ENCODE peak calls at places on chromosomes 7 and 10, in eight cellular contexts. M, P, S, K, D, Z, Q and R are unnamed samples.
A peak's percentile ranks its signal among the peaks of the same experiment; 100 is the strongest.

GRCh38 chr10:100799881-100800280 is 54.5 kb downstream of the PAX2 start:
- DNase-seq in Z (no peak), Q (no peak), M (no peak), D (no peak), K (no peak), S (no peak), P (no peak), R (no peak)

GRCh38 chr7:82234457-82235049 is 209.0 kb downstream of the CACNA2D1 start:
- DNase-seq in S (peak; percentile 31), D (no peak), Z (peak; percentile 23), P (peak; percentile 61), M (no peak), Q (peak; percentile 49), K (peak; percentile 72), R (peak; percentile 73)

GRCh38 chr10:113309791-113310190 is 243.1 kb upstream of the HABP2 start:
- DNase-seq in P (no peak), S (no peak), D (no peak), K (no peak), Q (no peak), Z (peak; percentile 85), M (no peak), R (no peak)

GRCh38 chr10:76036410-76036940 is 605.1 kb downstream of the LRMDA start:
- DNase-seq in P (peak; percentile 57), K (peak; percentile 81), Z (no peak), M (peak; percentile 56), S (peak; percentile 26), D (no peak), Q (peak; percentile 40), R (peak; percentile 71)

GRCh38 chr7:72490301-72490700 is 78.2 kb upstream of the CALN1 start:
- DNase-seq in P (no peak), M (no peak), K (no peak), S (no peak), D (no peak), Z (no peak), Q (no peak), R (no peak)

GRCh38 chr7:4747013-4747412 is 28.4 kb upstream of the AP5Z1 start:
- DNase-seq in K (no peak), S (no peak), M (no peak), Q (no peak), Z (no peak), P (no peak), D (no peak), R (no peak)

GRCh38 chr10:124707546-124707945 is 36.6 kb downstream of the FAM53B start:
- DNase-seq in Z (no peak), P (no peak), K (no peak), S (no peak), M (no peak), Q (no peak), D (no peak), R (no peak)

GRCh38 chr7:78588393-78588792 is 789.8 kb downstream of the PHTF2 start:
- DNase-seq in P (no peak), Z (no peak), K (no peak), Q (no peak), S (no peak), M (no peak), D (no peak), R (no peak)

GRCh38 chr10:103184615-103185014 is 8.5 kb downstream of the NT5C2 start:
- DNase-seq in S (no peak), K (peak; percentile 40), M (no peak), D (no peak), Z (no peak), P (peak; percentile 49), Q (no peak), R (no peak)

GRCh38 chr7:154390961-154391360 is 338.8 kb downstream of the DPP6 start:
- DNase-seq in M (no peak), S (no peak), P (no peak), D (no peak), Q (no peak), Z (no peak), K (no peak), R (no peak)

GRCh38 chr7:38681882-38682281 is 50.7 kb upstream of the AMPH start:
- DNase-seq in S (no peak), P (no peak), D (no peak), M (no peak), Q (no peak), Z (no peak), K (peak; percentile 30), R (no peak)

GRCh38 chr7:79290398-79290797 is 163.1 kb downstream of the MAGI2 start:
- DNase-seq in M (no peak), Q (no peak), P (no peak), Z (no peak), K (no peak), S (no peak), D (no peak), R (no peak)

GRCh38 chr10:615583-616152 is 73.8 kb downstream of the DIP2C start:
- DNase-seq in Z (no peak), K (peak; percentile 92), Q (no peak), D (no peak), S (no peak), M (no peak), P (no peak), R (no peak)

GRCh38 chr7:15326044-15326644 is 235.7 kb downstream of the AGMO start:
- DNase-seq in D (no peak), S (peak; percentile 34), M (no peak), P (peak; percentile 72), Z (no peak), Q (peak; percentile 39), K (peak; percentile 61), R (peak; percentile 59)

GRCh38 chr10:83963446-83963845 is 175.9 kb upstream of the GHITM start:
- DNase-seq in Z (no peak), Q (no peak), P (no peak), K (no peak), D (no peak), M (no peak), S (no peak), R (no peak)

GRCh38 chr10:31129261-31129660 is 97.6 kb upstream of the ZNF438 start:
- DNase-seq in Z (no peak), P (peak; percentile 33), K (peak; percentile 95), S (no peak), D (no peak), Q (no peak), M (peak; percentile 63), R (no peak)

GRCh38 chr10:86785968-86786367 is 29.5 kb downstream of the BMPR1A start:
- DNase-seq in M (no peak), P (no peak), S (no peak), Q (no peak), D (no peak), Z (no peak), K (no peak), R (no peak)

GRCh38 chr7:27188666-27189559 is 3.9 kb upstream of the HOXA11 start:
- DNase-seq in D (no peak), K (no peak), Z (no peak), S (no peak), P (peak; percentile 81), Q (no peak), M (peak; percentile 52), R (no peak)

GRCh38 chr10:43703286-43703685 is 54.6 kb upstream of the ZNF32 start:
- DNase-seq in S (no peak), P (no peak), M (no peak), K (no peak), D (no peak), Z (no peak), Q (no peak), R (no peak)
- H3K27ac ChIP-seq in S (no peak overlapping the region), P (no peak overlapping the region), M (no peak overlapping the region), K (no peak overlapping the region), D (no peak overlapping the region), Z (no peak overlapping the region), Q (no peak overlapping the region), R (no peak overlapping the region)

DNA sequence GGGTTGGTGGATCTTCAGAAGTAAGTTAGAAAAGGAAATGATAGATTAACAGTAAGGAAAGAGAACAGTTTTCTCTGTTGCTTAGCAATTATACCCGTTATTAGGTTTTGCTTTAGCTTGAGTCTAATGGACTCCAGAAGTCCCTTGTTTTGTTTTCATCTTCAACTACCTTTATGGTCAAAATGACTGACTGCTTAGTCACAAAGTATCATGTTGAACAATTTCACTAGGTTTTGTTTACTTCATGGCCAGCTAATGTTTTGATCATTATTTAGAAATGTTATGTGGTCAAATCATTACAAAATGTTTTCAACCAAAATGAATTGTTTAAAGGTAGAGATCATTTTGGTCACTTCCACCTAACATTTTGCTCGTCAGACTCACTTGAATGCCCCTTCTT is 1.9 kb downstream of the UBN2 start:
- DNase-seq in Q (no peak), D (no peak), S (no peak), K (no peak), M (no peak), P (peak; percentile 12), Z (no peak), R (peak; percentile 48)
- H3K4me3 ChIP-seq in Q (peak overlapping the region; percentile 74), D (peak overlapping the region; percentile 37), S (no peak overlapping the region), K (peak overlapping the region; percentile 85), M (peak overlapping the region; percentile 98), P (peak overlapping the region; percentile 67), Z (peak overlapping the region; percentile 99), R (peak overlapping the region; percentile 97)

GRCh38 chr10:93077860-93078337 is 4.2 kb downstream of the CYP26A1 start:
- DNase-seq in K (no peak), S (no peak), D (no peak), Q (peak; percentile 63), M (no peak), P (no peak), Z (no peak), R (no peak)

GRCh38 chr10:93080350-93081046 is 6.8 kb downstream of the CYP26A1 start:
- DNase-seq in M (peak; percentile 45), Z (no peak), D (no peak), P (no peak), K (peak; percentile 40), S (peak; percentile 18), Q (peak; percentile 42), R (peak; percentile 59)

GRCh38 chr10:93081834-93082233 is 8.1 kb downstream of the CYP26A1 start:
- DNase-seq in K (no peak), D (no peak), S (no peak), M (no peak), Z (no peak), P (no peak), Q (no peak), R (no peak)

GRCh38 chr10:93081296-93081695 is 7.6 kb downstream of the CYP26A1 start:
- DNase-seq in Q (no peak), Z (no peak), K (no peak), D (no peak), S (no peak), P (no peak), M (no peak), R (no peak)

GRCh38 chr10:93079663-93080349 is 6.1 kb downstream of the CYP26A1 start:
- DNase-seq in Q (no peak), S (no peak), D (no peak), Z (no peak), M (no peak), P (no peak), K (no peak), R (no peak)
- H2AFZ ChIP-seq in Q (no peak overlapping the region), S (peak overlapping the region; percentile 78), D (no peak overlapping the region), Z (no peak overlapping the region), M (no peak overlapping the region), P (no peak overlapping the region), K (peak overlapping the region; percentile 36), R (no peak overlapping the region)

DNA sequence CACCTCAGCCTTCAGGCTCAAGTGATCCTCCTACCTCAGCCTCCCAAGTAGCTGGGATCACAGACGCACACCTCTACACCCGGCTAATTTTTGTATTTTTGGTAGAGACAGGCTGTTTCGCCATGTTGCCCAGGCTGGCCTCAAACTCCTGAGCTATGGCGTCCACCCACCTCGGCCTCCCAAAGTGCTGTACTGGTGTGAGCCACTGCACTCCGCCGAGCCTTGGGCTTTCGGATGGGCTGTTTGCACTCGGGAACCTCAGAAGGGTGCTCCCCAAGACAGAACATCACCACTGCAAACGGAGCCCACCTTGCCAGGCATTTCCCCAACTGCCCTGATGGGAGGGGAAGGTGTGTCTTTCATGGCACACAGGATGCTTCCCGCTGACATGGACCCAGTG is 27.3 kb downstream of the TMEM120A start:
- DNase-seq in D (no peak), S (no peak), Z (no peak), M (no peak), Q (no peak), P (no peak), K (no peak), R (no peak)
- H3K27ac ChIP-seq in D (no peak overlapping the region), S (no peak overlapping the region), Z (no peak overlapping the region), M (no peak overlapping the region), Q (no peak overlapping the region), P (no peak overlapping the region), K (peak overlapping the region; percentile 78), R (no peak overlapping the region)